ENCODE peak calls at places on chromosome 6, in seven cellular contexts. I is heart right ventricle, S is cardiac muscle cell, X is breast epithelium, K is body of pancreas, P is heart left ventricle, E is H9. Z is an unnamed sample.

GRCh38 chr6:146700078-146700686 is 101.4 kb downstream of the ADGB start:
- DNase-seq in I (peak; percentile 86), X (peak; percentile 62), P (peak; percentile 80), E (peak; percentile 38), K (peak; percentile 89), S (peak; percentile 94), Z (no peak)

GRCh38 chr6:24547243-24547642 is 52.5 kb downstream of the ALDH5A1 start:
- DNase-seq in P (no peak), S (peak; percentile 58), X (no peak), K (no peak), E (peak; percentile 78), I (no peak), Z (no peak)

GRCh38 chr6:108452725-108453195 is 108.0 kb upstream of the FOXO3 start:
- DNase-seq in E (peak; percentile 31), K (no peak), X (no peak), P (peak; percentile 14), I (peak; percentile 15), S (no peak), Z (no peak)

GRCh38 chr6:157080986-157081391 is 242.3 kb downstream of the TMEM242 start:
- DNase-seq in E (no peak), P (no peak), K (no peak), S (no peak), I (no peak), X (no peak), Z (no peak)

GRCh38 chr6:6890400-6890858 is 217.3 kb upstream of the RREB1 start:
- DNase-seq in E (peak; percentile 59), S (peak; percentile 49), K (peak; percentile 51), I (peak; percentile 62), P (peak; percentile 59), X (no peak), Z (no peak)

GRCh38 chr6:141700836-141701235 is 431.9 kb upstream of the GJE1 start:
- DNase-seq in I (no peak), S (no peak), P (no peak), E (no peak), X (no peak), K (no peak), Z (no peak)

GRCh38 chr6:25788305-25788922 is 33.9 kb downstream of the SLC17A4 start:
- DNase-seq in K (peak; percentile 60), S (peak; percentile 54), X (no peak), E (peak; percentile 71), P (peak; percentile 21), I (peak; percentile 40), Z (no peak)

GRCh38 chr6:113187671-113188070 is 669.5 kb upstream of the MARCKS start:
- DNase-seq in E (no peak), K (no peak), P (no peak), X (no peak), I (no peak), S (no peak), Z (no peak)

GRCh38 chr6:53579338-53579737 is 34.4 kb upstream of the GCLC start:
- DNase-seq in X (no peak), S (no peak), E (no peak), P (no peak), I (no peak), K (no peak), Z (no peak)

GRCh38 chr6:33761922-33762629 is 15.4 kb upstream of the IP6K3 start:
- DNase-seq in K (peak; percentile 81), S (peak; percentile 82), P (peak; percentile 79), E (peak; percentile 71), X (peak; percentile 66), I (peak; percentile 80), Z (no peak)

GRCh38 chr6:103893082-103893481 is 966.6 kb downstream of the HACE1 start:
- DNase-seq in P (no peak), I (peak; percentile 15), K (no peak), S (no peak), X (no peak), E (no peak), Z (no peak)

GRCh38 chr6:47852727-47853126 is 70.9 kb downstream of the OPN5 start:
- DNase-seq in P (no peak), E (no peak), X (no peak), I (no peak), K (no peak), S (no peak), Z (no peak)

GRCh38 chr6:159068904-159069578 is 24.2 kb upstream of the TAGAP start:
- DNase-seq in I (no peak), X (no peak), S (no peak), K (no peak), P (no peak), E (peak; percentile 71), Z (no peak)

GRCh38 chr6:97186416-97186999 is 96.5 kb downstream of the MMS22L start:
- DNase-seq in K (peak; percentile 61), E (peak; percentile 50), X (peak; percentile 56), P (peak; percentile 51), S (peak; percentile 87), I (peak; percentile 62), Z (peak; percentile 57)

GRCh38 chr6:97947841-97948240 is 664.8 kb upstream of the MMS22L start:
- DNase-seq in S (peak; percentile 50), P (peak; percentile 35), E (no peak), X (peak; percentile 51), K (peak; percentile 88), I (peak; percentile 58), Z (no peak)

GRCh38 chr6:44269168-44269920 is 906 bp upstream of the TMEM151B start:
- DNase-seq in X (no peak), I (no peak), E (no peak), K (no peak), P (no peak), S (no peak), Z (no peak)

GRCh38 chr6:30323806-30324205 is 2.9 kb upstream of the TRIM39 start:
- DNase-seq in S (no peak), X (no peak), P (no peak), I (no peak), E (no peak), K (no peak), Z (no peak)

GRCh38 chr6:75874224-75874623 is 125.2 kb downstream of the MYO6 start:
- DNase-seq in I (no peak), K (no peak), E (no peak), P (no peak), S (peak; percentile 51), X (no peak), Z (no peak)

GRCh38 chr6:3345836-3346235 is 87.1 kb downstream of the PSMG4 start:
- DNase-seq in S (peak; percentile 80), E (no peak), I (peak; percentile 39), P (peak; percentile 35), X (no peak), K (peak; percentile 53), Z (no peak)

DNA sequence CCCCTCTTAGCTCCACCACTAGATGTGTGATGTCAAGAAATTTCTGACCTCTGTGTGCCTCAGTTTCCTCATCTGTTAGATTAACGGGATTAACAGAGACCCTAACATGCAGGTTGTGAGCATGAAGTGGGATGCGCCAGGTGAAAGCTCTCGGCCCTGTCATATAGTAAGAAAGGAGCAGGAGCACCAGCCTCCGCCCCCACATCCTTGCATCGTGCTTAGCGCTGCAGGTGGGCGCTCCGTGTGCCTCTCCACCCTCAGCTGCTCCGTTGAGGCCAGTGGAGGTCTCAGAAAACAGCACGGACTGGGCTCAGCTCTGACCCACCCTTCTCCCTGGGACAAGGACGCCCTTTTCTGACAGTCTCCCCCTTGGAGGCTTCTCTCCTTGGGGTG is 63.4 kb downstream of the TCP11 start:
- DNase-seq in I (no peak), E (no peak), P (no peak), S (no peak), K (no peak), X (peak; percentile 33), Z (no peak)
- H3K27me3 ChIP-seq in I (no peaks in the 10 kb centered on the region), E (no peaks in the 10 kb centered on the region), P (no peaks in the 10 kb centered on the region), S (no peaks in the 10 kb centered on the region), K (no peaks in the 10 kb centered on the region), X (no peaks in the 10 kb centered on the region), Z (no peaks in the 10 kb centered on the region)

GRCh38 chr6:21586760-21587181 is 6.8 kb upstream of the SOX4 start:
- DNase-seq in P (peak; percentile 38), K (peak; percentile 84), E (no peak), X (no peak), S (no peak), I (no peak), Z (no peak)

GRCh38 chr6:21587925-21588811 is 5.4 kb upstream of the SOX4 start:
- DNase-seq in E (peak; percentile 60), I (peak; percentile 61), X (peak; percentile 64), S (peak; percentile 68), K (peak; percentile 66), P (peak; percentile 52), Z (no peak)

GRCh38 chr6:21588812-21589811 is 4.4 kb upstream of the SOX4 start:
- DNase-seq in P (peak; percentile 87), I (peak; percentile 87), E (peak; percentile 90), S (peak; percentile 93), X (peak; percentile 89), K (peak; percentile 90), Z (peak; percentile 77)

GRCh38 chr6:21586300-21586699 is 7.3 kb upstream of the SOX4 start:
- DNase-seq in X (no peak), P (no peak), I (no peak), K (no peak), S (no peak), E (no peak), Z (no peak)

DNA sequence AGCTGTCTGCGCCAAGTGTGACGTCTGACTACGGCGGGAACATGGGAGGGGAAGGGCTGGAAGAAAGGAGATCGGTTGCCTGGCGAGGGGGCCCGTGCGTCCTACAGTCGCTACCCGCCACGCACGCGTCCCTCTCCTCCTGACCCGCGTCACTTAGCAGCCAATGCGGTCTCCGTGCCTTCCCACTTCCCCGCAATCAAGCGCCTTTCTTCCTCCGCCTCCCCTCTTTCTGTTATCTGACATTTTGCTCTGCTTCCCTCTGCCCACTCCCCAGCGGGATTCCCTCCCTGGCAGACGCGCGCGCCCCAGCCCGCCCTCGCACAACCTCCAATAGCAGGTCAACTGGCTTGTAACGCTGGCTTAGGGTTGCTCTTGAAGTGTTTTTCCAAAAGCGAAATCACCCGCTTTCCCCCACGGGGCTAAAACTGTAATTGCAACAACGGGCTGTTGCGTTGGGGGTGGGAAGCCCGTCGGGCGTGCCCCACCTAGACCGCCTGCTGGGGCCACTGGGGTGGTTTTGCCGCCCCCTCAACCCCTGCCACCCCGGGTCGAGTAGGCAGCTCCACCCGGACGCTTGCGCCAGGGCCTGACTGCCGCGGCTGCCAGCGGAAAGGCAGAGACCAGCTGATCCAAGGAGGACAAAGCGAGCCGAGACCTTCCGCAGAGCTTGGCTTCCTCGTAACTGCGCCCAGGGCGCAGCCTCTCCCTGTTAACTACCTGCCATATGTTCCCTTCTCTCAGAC is 6.2 kb upstream of the SOX4 start:
- DNase-seq in S (peak; percentile 77), X (peak; percentile 65), P (peak; percentile 51), E (peak; percentile 75), K (peak; percentile 78), I (peak; percentile 50), Z (no peak)
- TF ChIP-seq CTCF in S (peak; percentile 31), X (peak; percentile 44), P (no peak), E (peak; percentile 28), K (peak; percentile 42), I (no peak), Z (no peak)

GRCh38 chr6:46758960-46759753 is 12.4 kb downstream of the ANKRD66 start:
- DNase-seq in I (no peak), E (no peak), X (no peak), P (no peak), S (no peak), K (no peak), Z (no peak)
- H3K27me3 ChIP-seq in I (no peaks in the 10 kb centered on the region), E (no peaks in the 10 kb centered on the region), X (no peaks in the 10 kb centered on the region), P (no peaks in the 10 kb centered on the region), S (no peaks in the 10 kb centered on the region), K (no peaks in the 10 kb centered on the region), Z (peaks cover 3% of the 10 kb centered on the region)

DNA sequence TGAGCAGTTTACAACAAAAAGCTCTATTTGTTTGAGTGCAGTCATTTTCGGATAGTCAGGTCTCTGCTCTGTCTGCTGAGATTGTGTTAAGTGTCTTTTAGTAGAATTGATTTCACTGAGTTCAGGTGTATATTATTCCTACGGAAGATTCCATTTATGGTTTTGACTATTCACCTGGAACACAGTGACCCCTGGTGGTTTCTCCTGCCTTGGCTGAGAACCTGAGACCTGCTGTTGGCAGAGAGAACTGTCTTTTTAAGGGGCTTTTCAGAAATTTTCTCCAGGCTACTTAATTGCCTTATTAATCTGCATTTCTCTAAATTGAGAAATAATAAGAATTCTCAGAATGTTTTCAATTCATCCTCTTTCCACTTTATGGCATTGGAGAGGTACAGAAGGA is 508.0 kb downstream of the TBC1D32 start:
- DNase-seq in I (no peak), E (peak; percentile 43), S (peak; percentile 61), X (no peak), P (no peak), K (peak; percentile 62), Z (no peak)
- TF ChIP-seq CTCF in I (no peak), E (peak; percentile 91), S (peak; percentile 29), X (no peak), P (no peak), K (peak; percentile 78), Z (peak; percentile 26)